ENCODE peak calls at places on chromosome 15, in four cellular contexts. One of them, this sample, is unnamed.

GRCh38 chr15:79078003-79078402 is 12.6 kb downstream of the RASGRF1 start:
- DNase-seq in GM12891: no peak
- DNase-seq in GM04503: no peak
- DNase-seq in central memory CD4-positive, alpha-beta T cell: no peak
- DNase-seq in this sample: no peak

GRCh38 chr15:56871867-56872266 is 46.6 kb upstream of the TCF12 start:
- DNase-seq in GM12891: no peak
- DNase-seq in GM04503: no peak
- DNase-seq in central memory CD4-positive, alpha-beta T cell: no peak
- DNase-seq in this sample: no peak

GRCh38 chr15:69559440-69560215 is 107.0 kb downstream of the RPLP1 start:
- DNase-seq in GM12891: no peak
- DNase-seq in GM04503: no peak
- DNase-seq in central memory CD4-positive, alpha-beta T cell: no peak
- DNase-seq in this sample: no peak

GRCh38 chr15:101451886-101452285 is 37.6 kb downstream of the PCSK6 start:
- DNase-seq in GM12891: no peak
- DNase-seq in GM04503: no peak
- DNase-seq in central memory CD4-positive, alpha-beta T cell: no peak
- DNase-seq in this sample: no peak

GRCh38 chr15:53511175-53511574 is 248.3 kb downstream of the WDR72 start:
- DNase-seq in GM12891: no peak
- DNase-seq in GM04503: no peak
- DNase-seq in central memory CD4-positive, alpha-beta T cell: no peak
- DNase-seq in this sample: no peak

GRCh38 chr15:65550681-65551098 is 20.4 kb downstream of the HACD3 start:
- DNase-seq in GM12891: no peak
- DNase-seq in GM04503: no peak
- DNase-seq in central memory CD4-positive, alpha-beta T cell: no peak
- DNase-seq in this sample: no peak

GRCh38 chr15:63352808-63353207 is 28.8 kb downstream of the CA12 start:
- DNase-seq in GM12891: no peak
- DNase-seq in GM04503: no peak
- DNase-seq in central memory CD4-positive, alpha-beta T cell: no peak
- DNase-seq in this sample: no peak

GRCh38 chr15:40286061-40286532 is 3.2 kb upstream of the ANKRD63 start:
- DNase-seq in GM12891: no peak
- DNase-seq in GM04503: no peak
- DNase-seq in central memory CD4-positive, alpha-beta T cell: no peak
- DNase-seq in this sample: no peak

GRCh38 chr15:22224241-22224671 is 143.9 kb downstream of the OR4M2 start:
- DNase-seq in GM12891: no peak
- DNase-seq in GM04503: no peak
- DNase-seq in central memory CD4-positive, alpha-beta T cell: no peak
- DNase-seq in this sample: no peak

GRCh38 chr15:69451951-69452701 is 492 bp upstream of the RPLP1 start:
- DNase-seq in GM12891: no peak
- DNase-seq in GM04503: no peak
- DNase-seq in central memory CD4-positive, alpha-beta T cell: no peak
- DNase-seq in this sample: no peak

GRCh38 chr15:73165844-73166243 is 113.6 kb downstream of the NEO1 start:
- DNase-seq in GM12891: no peak
- DNase-seq in GM04503: no peak
- DNase-seq in central memory CD4-positive, alpha-beta T cell: no peak
- DNase-seq in this sample: no peak

GRCh38 chr15:49468440-49468839 is 45.4 kb downstream of the FGF7 start:
- DNase-seq in GM12891: no peak
- DNase-seq in GM04503: peak; percentile 35
- DNase-seq in central memory CD4-positive, alpha-beta T cell: no peak
- DNase-seq in this sample: no peak

GRCh38 chr15:93520206-93520605 is 431.2 kb upstream of the RGMA start:
- DNase-seq in GM12891: no peak
- DNase-seq in GM04503: no peak
- DNase-seq in central memory CD4-positive, alpha-beta T cell: no peak
- DNase-seq in this sample: no peak

GRCh38 chr15:42315435-42316020 is 42.3 kb upstream of the TMEM87A start:
- DNase-seq in GM12891: no peak
- DNase-seq in GM04503: peak; percentile 5
- DNase-seq in central memory CD4-positive, alpha-beta T cell: no peak
- DNase-seq in this sample: no peak